ENCODE peak calls at places on chromosomes 13 and 19, in eight cellular contexts. Z, Q, J, T, D, R, N and V are unnamed samples.

GRCh38 chr19:10963865-10964264 is 3.0 kb downstream of the SMARCA4 start:
- DNase-seq in Z (no peak), Q (no peak), J (no peak), T (no peak), D (no peak), R (no peak), N (no peak), V (no peak)

GRCh38 chr19:371501-372160 is 27.0 kb upstream of the MIER2 start:
- DNase-seq in Z (no peak), Q (no peak), J (no peak), T (no peak), D (peak), R (no peak), N (no peak), V (no peak)

GRCh38 chr19:45340232-45340898 is at the start of gene KLC3:
- DNase-seq in Z (no peak), Q (no peak), J (no peak), T (no peak), D (peak), R (no peak), N (peak), V (no peak)

GRCh38 chr13:44231786-44232516 is 141.7 kb upstream of the SERP2 start:
- DNase-seq in Z (no peak), Q (peak), J (no peak), T (no peak), D (peak), R (no peak), N (no peak), V (peak)

GRCh38 chr13:51291341-51291740 is 48.1 kb upstream of the SERPINE3 start:
- DNase-seq in Z (no peak), Q (no peak), J (no peak), T (no peak), D (peak), R (no peak), N (no peak), V (peak)

GRCh38 chr19:10699650-10700335 is 1.4 kb upstream of the QTRT1 start:
- DNase-seq in Z (peak), Q (peak), J (no peak), T (peak), D (peak), R (no peak), N (peak), V (peak)

GRCh38 chr19:37869766-37870340 is 36.5 kb downstream of the WDR87 start:
- DNase-seq in Z (no peak), Q (no peak), J (no peak), T (no peak), D (no peak), R (no peak), N (no peak), V (no peak)

GRCh38 chr13:91601807-91602206 is 203.4 kb downstream of the GPC5 start:
- DNase-seq in Z (no peak), Q (no peak), J (no peak), T (no peak), D (no peak), R (no peak), N (no peak), V (no peak)

GRCh38 chr19:372306-372890 is 27.8 kb upstream of the MIER2 start:
- DNase-seq in Z (no peak), Q (peak), J (no peak), T (peak), D (peak), R (no peak), N (no peak), V (peak)

GRCh38 chr13:48750588-48751383 is 97.1 kb downstream of the CYSLTR2 start:
- DNase-seq in Z (no peak), Q (no peak), J (no peak), T (no peak), D (no peak), R (no peak), N (no peak), V (peak)

GRCh38 chr13:59960683-59961082 is 203.0 kb downstream of the DIAPH3 start:
- DNase-seq in Z (no peak), Q (no peak), J (no peak), T (no peak), D (no peak), R (no peak), N (no peak), V (no peak)

GRCh38 chr13:111972261-111972780 is 94.6 kb upstream of the SOX1 start:
- DNase-seq in Z (no peak), Q (no peak), J (no peak), T (no peak), D (peak), R (no peak), N (no peak), V (no peak)

GRCh38 chr19:41377977-41378707 is 1.8 kb downstream of the TMEM91 start:
- DNase-seq in Z (peak), Q (no peak), J (no peak), T (peak), D (peak), R (no peak), N (no peak), V (no peak)

GRCh38 chr13:74103196-74103595 is 31.0 kb downstream of the KLF12 start:
- DNase-seq in Z (no peak), Q (peak), J (no peak), T (peak), D (no peak), R (no peak), N (no peak), V (no peak)

GRCh38 chr13:79808475-79808874 is 327.5 kb downstream of the NDFIP2 start:
- DNase-seq in Z (no peak), Q (no peak), J (no peak), T (no peak), D (no peak), R (no peak), N (no peak), V (no peak)

GRCh38 chr13:75968103-75968838 is 332.1 kb downstream of the LMO7 start:
- DNase-seq in Z (no peak), Q (peak), J (no peak), T (no peak), D (no peak), R (no peak), N (no peak), V (no peak)

GRCh38 chr13:25135896-25136295 is 36.2 kb downstream of the AMER2 start:
- DNase-seq in Z (no peak), Q (no peak), J (no peak), T (no peak), D (no peak), R (no peak), N (no peak), V (no peak)

GRCh38 chr19:31668916-31669315 is 319.7 kb upstream of the TSHZ3 start:
- DNase-seq in Z (no peak), Q (no peak), J (no peak), T (no peak), D (no peak), R (no peak), N (no peak), V (no peak)

GRCh38 chr13:87094646-87095045 is 576.5 kb upstream of the SLITRK5 start:
- DNase-seq in Z (peak), Q (no peak), J (no peak), T (no peak), D (no peak), R (no peak), N (no peak), V (no peak)

GRCh38 chr13:38804536-38804935 is 117.7 kb downstream of the FREM2 start:
- DNase-seq in Z (peak), Q (peak), J (no peak), T (no peak), D (peak), R (no peak), N (no peak), V (no peak)

GRCh38 chr13:111503905-111504695 is 183.7 kb downstream of the TEX29 start:
- DNase-seq in Z (no peak), Q (no peak), J (no peak), T (no peak), D (no peak), R (no peak), N (no peak), V (no peak)

GRCh38 chr13:40458283-40459031 is 208.0 kb downstream of the FOXO1 start:
- DNase-seq in Z (no peak), Q (no peak), J (no peak), T (no peak), D (no peak), R (no peak), N (no peak), V (no peak)

GRCh38 chr13:76289558-76289957 is 596.6 kb downstream of the KCTD12 start:
- DNase-seq in Z (no peak), Q (peak), J (no peak), T (no peak), D (peak), R (no peak), N (no peak), V (no peak)

GRCh38 chr13:75402787-75403186 is 79.2 kb downstream of the TBC1D4 start:
- DNase-seq in Z (no peak), Q (no peak), J (peak), T (no peak), D (no peak), R (no peak), N (no peak), V (no peak)

GRCh38 chr13:104571161-104571889 is 1505.1 kb upstream of the SLC10A2 start:
- DNase-seq in Z (peak), Q (peak), J (peak), T (peak), D (peak), R (peak), N (no peak), V (peak)

GRCh38 chr19:46954502-46955004 is 65.1 kb upstream of the NPAS1 start:
- DNase-seq in Z (no peak), Q (no peak), J (no peak), T (no peak), D (no peak), R (no peak), N (no peak), V (no peak)

GRCh38 chr19:55080121-55080914 is 4.6 kb downstream of the EPS8L1 start:
- DNase-seq in Z (peak), Q (peak), J (no peak), T (no peak), D (peak), R (no peak), N (peak), V (peak)

GRCh38 chr19:6772028-6772865 is at the start of gene VAV1:
- DNase-seq in Z (peak), Q (no peak), J (peak), T (no peak), D (no peak), R (no peak), N (peak), V (no peak)

GRCh38 chr13:65856464-65856863 is 1373.7 kb downstream of the PCDH9 start:
- DNase-seq in Z (no peak), Q (peak), J (no peak), T (no peak), D (peak), R (no peak), N (no peak), V (peak)

GRCh38 chr19:52991484-52991883 is 22.2 kb upstream of the ERVV-1 start:
- DNase-seq in Z (no peak), Q (peak), J (no peak), T (no peak), D (no peak), R (no peak), N (no peak), V (peak)

GRCh38 chr13:75366380-75367280 is 115.3 kb downstream of the TBC1D4 start:
- DNase-seq in Z (no peak), Q (no peak), J (no peak), T (no peak), D (no peak), R (no peak), N (no peak), V (no peak)

GRCh38 chr13:51729853-51730553 is 74.0 kb downstream of the DHRS12 start:
- DNase-seq in Z (peak), Q (peak), J (no peak), T (no peak), D (no peak), R (peak), N (no peak), V (peak)

GRCh38 chr19:41373993-41374392 is 2.3 kb upstream of the TMEM91 start:
- DNase-seq in Z (peak), Q (peak), J (peak), T (peak), D (peak), R (peak), N (no peak), V (peak)

GRCh38 chr19:55261671-55262126 is 2.9 kb upstream of the PPP6R1 start:
- DNase-seq in Z (no peak), Q (no peak), J (no peak), T (no peak), D (no peak), R (no peak), N (no peak), V (no peak)

GRCh38 chr19:1406496-1406817 is 929 bp upstream of the DAZAP1 start:
- DNase-seq in Z (no peak), Q (no peak), J (no peak), T (no peak), D (no peak), R (no peak), N (no peak), V (no peak)

GRCh38 chr19:6500837-6501739 is 1.0 kb downstream of the TUBB4A start:
- DNase-seq in Z (no peak), Q (no peak), J (no peak), T (no peak), D (no peak), R (no peak), N (no peak), V (no peak)